ENCODE peak calls at places on chromosomes 12 and 14, in eight cellular contexts. One of them, this sample, is unnamed. For H3K27me3, the result is how much of the 10 kb centered on the place peaks cover.

GRCh38 chr12:54371328-54372112 is 7.2 kb upstream of the GPR84 start:
- DNase-seq in spleen: no peak
- DNase-seq in HCT116: no peak
- DNase-seq in breast epithelium: no peak
- DNase-seq in endothelial cell of umbilical vein: peak
- DNase-seq in stomach: no peak
- DNase-seq in prostate gland: no peak
- DNase-seq in suprapubic skin: peak
- DNase-seq in this sample: no peak

GRCh38 chr14:31492759-31493498 is 5.1 kb upstream of the GPR33 start:
- DNase-seq in spleen: no peak
- DNase-seq in HCT116: no peak
- DNase-seq in breast epithelium: no peak
- DNase-seq in endothelial cell of umbilical vein: no peak
- DNase-seq in stomach: no peak
- DNase-seq in prostate gland: no peak
- DNase-seq in suprapubic skin: no peak
- DNase-seq in this sample: no peak

GRCh38 chr14:105168496-105168978 is at the start of gene JAG2:
- DNase-seq in spleen: no peak
- DNase-seq in HCT116: no peak
- DNase-seq in breast epithelium: no peak
- DNase-seq in endothelial cell of umbilical vein: peak
- DNase-seq in stomach: peak
- DNase-seq in prostate gland: peak
- DNase-seq in suprapubic skin: no peak
- DNase-seq in this sample: no peak

GRCh38 chr12:42039146-42039545 is 105.5 kb downstream of the GXYLT1 start:
- DNase-seq in spleen: no peak
- DNase-seq in HCT116: peak
- DNase-seq in breast epithelium: no peak
- DNase-seq in endothelial cell of umbilical vein: peak
- DNase-seq in stomach: no peak
- DNase-seq in prostate gland: no peak
- DNase-seq in suprapubic skin: no peak
- DNase-seq in this sample: no peak

GRCh38 chr14:39547845-39548244 is 115.6 kb upstream of the FBXO33 start:
- DNase-seq in spleen: no peak
- DNase-seq in HCT116: no peak
- DNase-seq in breast epithelium: no peak
- DNase-seq in endothelial cell of umbilical vein: no peak
- DNase-seq in stomach: no peak
- DNase-seq in prostate gland: no peak
- DNase-seq in suprapubic skin: no peak
- DNase-seq in this sample: no peak

GRCh38 chr12:5567021-5567744 is 135.3 kb downstream of the NTF3 start:
- DNase-seq in spleen: no peak
- DNase-seq in HCT116: no peak
- DNase-seq in breast epithelium: no peak
- DNase-seq in endothelial cell of umbilical vein: no peak
- DNase-seq in stomach: no peak
- DNase-seq in prostate gland: no peak
- DNase-seq in suprapubic skin: no peak
- DNase-seq in this sample: no peak

GRCh38 chr12:116607039-116607438 is 47.9 kb downstream of the MAP1LC3B2 start:
- DNase-seq in spleen: no peak
- DNase-seq in HCT116: no peak
- DNase-seq in breast epithelium: no peak
- DNase-seq in endothelial cell of umbilical vein: no peak
- DNase-seq in stomach: no peak
- DNase-seq in prostate gland: no peak
- DNase-seq in suprapubic skin: no peak
- DNase-seq in this sample: no peak

GRCh38 chr12:68420225-68421008 is 88.3 kb upstream of the MDM1 start:
- DNase-seq in spleen: no peak
- DNase-seq in HCT116: no peak
- DNase-seq in breast epithelium: no peak
- DNase-seq in endothelial cell of umbilical vein: peak
- DNase-seq in stomach: no peak
- DNase-seq in prostate gland: no peak
- DNase-seq in suprapubic skin: no peak
- DNase-seq in this sample: no peak

GRCh38 chr12:116135209-116135930 is 142.1 kb downstream of the MED13L start:
- DNase-seq in spleen: no peak
- DNase-seq in HCT116: peak
- DNase-seq in breast epithelium: no peak
- DNase-seq in endothelial cell of umbilical vein: peak
- DNase-seq in stomach: no peak
- DNase-seq in prostate gland: no peak
- DNase-seq in suprapubic skin: no peak
- DNase-seq in this sample: no peak

GRCh38 chr12:10739157-10740118 is 16.3 kb upstream of the YBX3 start:
- DNase-seq in spleen: no peak
- DNase-seq in HCT116: no peak
- DNase-seq in breast epithelium: no peak
- DNase-seq in endothelial cell of umbilical vein: no peak
- DNase-seq in stomach: no peak
- DNase-seq in prostate gland: no peak
- DNase-seq in suprapubic skin: no peak
- DNase-seq in this sample: no peak

GRCh38 chr12:69157023-69157655 is 82.2 kb upstream of the CPSF6 start:
- DNase-seq in spleen: peak
- DNase-seq in HCT116: peak
- DNase-seq in breast epithelium: peak
- DNase-seq in endothelial cell of umbilical vein: peak
- DNase-seq in stomach: peak
- DNase-seq in prostate gland: peak
- DNase-seq in suprapubic skin: peak
- DNase-seq in this sample: peak

GRCh38 chr14:30194769-30195168 is 267.1 kb upstream of the PRKD1 start:
- DNase-seq in spleen: no peak
- DNase-seq in HCT116: no peak
- DNase-seq in breast epithelium: no peak
- DNase-seq in endothelial cell of umbilical vein: no peak
- DNase-seq in stomach: no peak
- DNase-seq in prostate gland: no peak
- DNase-seq in suprapubic skin: no peak
- DNase-seq in this sample: no peak

GRCh38 chr14:95533822-95534221 is 1.0 kb upstream of the GLRX5 start:
- DNase-seq in spleen: peak
- DNase-seq in HCT116: no peak
- DNase-seq in breast epithelium: no peak
- DNase-seq in endothelial cell of umbilical vein: no peak
- DNase-seq in stomach: no peak
- DNase-seq in prostate gland: no peak
- DNase-seq in suprapubic skin: no peak
- DNase-seq in this sample: no peak

GRCh38 chr12:118946256-118946655 is 35.1 kb upstream of the SRRM4 start:
- DNase-seq in spleen: no peak
- DNase-seq in HCT116: no peak
- DNase-seq in breast epithelium: no peak
- DNase-seq in endothelial cell of umbilical vein: no peak
- DNase-seq in stomach: no peak
- DNase-seq in prostate gland: no peak
- DNase-seq in suprapubic skin: no peak
- DNase-seq in this sample: no peak

GRCh38 chr12:70692681-70693288 is 55.6 kb upstream of the PTPRB start:
- DNase-seq in spleen: no peak
- DNase-seq in HCT116: peak
- DNase-seq in breast epithelium: no peak
- DNase-seq in endothelial cell of umbilical vein: peak
- DNase-seq in stomach: no peak
- DNase-seq in prostate gland: no peak
- DNase-seq in suprapubic skin: no peak
- DNase-seq in this sample: no peak

GRCh38 chr14:60722163-60722835 is 1.9 kb downstream of the SIX4 start:
- DNase-seq in spleen: peak
- DNase-seq in HCT116: no peak
- DNase-seq in breast epithelium: no peak
- DNase-seq in endothelial cell of umbilical vein: peak
- DNase-seq in stomach: peak
- DNase-seq in prostate gland: peak
- DNase-seq in suprapubic skin: no peak
- DNase-seq in this sample: no peak

GRCh38 chr12:53729659-53730058 is 2.4 kb upstream of the CALCOCO1 start:
- DNase-seq in spleen: no peak
- DNase-seq in HCT116: no peak
- DNase-seq in breast epithelium: no peak
- DNase-seq in endothelial cell of umbilical vein: no peak
- DNase-seq in stomach: no peak
- DNase-seq in prostate gland: no peak
- DNase-seq in suprapubic skin: no peak
- DNase-seq in this sample: no peak

DNA sequence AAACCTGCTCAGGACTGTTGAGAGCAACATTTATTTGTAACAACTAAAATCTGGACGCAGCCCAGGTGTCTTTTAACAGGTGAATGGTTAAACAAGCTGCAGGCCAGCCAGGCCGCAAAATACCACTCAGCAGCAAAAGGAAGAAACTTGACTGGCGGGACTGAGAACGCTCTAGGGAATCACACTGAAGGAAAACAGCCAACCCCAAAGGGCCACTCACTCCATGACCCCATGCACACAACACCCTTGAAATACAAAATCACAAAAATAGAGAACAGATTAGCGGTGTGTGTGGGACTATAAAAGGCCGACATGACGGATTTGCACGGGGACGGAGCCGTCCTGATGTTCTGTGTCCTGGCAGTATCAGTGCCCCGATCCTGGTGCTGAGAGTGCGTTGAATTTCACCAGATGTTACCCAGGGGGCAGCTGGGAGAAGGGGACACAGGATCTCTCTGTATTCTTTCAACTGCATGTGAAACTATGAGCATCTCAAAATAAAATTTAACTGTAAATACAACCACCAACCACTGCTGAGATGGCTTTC is 23.0 kb downstream of the VPS37B start:
- DNase-seq in spleen: peak
- DNase-seq in HCT116: no peak
- DNase-seq in breast epithelium: no peak
- DNase-seq in endothelial cell of umbilical vein: no peak
- DNase-seq in stomach: peak
- DNase-seq in prostate gland: no peak
- DNase-seq in suprapubic skin: no peak
- DNase-seq in this sample: no peak
- H3K27me3 ChIP-seq in spleen: under half
- H3K27me3 ChIP-seq in HCT116: under half
- H3K27me3 ChIP-seq in breast epithelium: under half
- H3K27me3 ChIP-seq in endothelial cell of umbilical vein: under half
- H3K27me3 ChIP-seq in stomach: under half
- H3K27me3 ChIP-seq in prostate gland: under half
- H3K27me3 ChIP-seq in suprapubic skin: under half
- H3K27me3 ChIP-seq in this sample: under half

DNA sequence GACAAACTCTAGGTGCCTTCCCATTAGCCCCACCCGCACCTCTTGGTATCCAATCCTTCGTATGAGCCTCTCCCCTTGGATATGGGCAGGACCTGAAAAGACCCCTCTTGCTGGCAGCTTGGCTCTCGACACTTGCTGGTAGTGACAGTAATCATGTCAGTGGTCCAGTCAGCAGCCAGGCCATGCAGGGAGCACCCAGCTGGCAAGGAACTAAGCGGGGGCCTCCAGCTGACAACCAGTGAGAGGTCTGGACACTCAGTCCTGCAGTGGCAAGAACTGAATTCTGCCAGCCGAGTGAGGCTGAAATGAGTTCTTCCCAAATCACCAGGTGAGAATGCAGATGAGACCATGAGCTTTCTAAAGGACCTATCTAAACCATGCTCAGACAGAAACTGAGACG is 46.4 kb downstream of the SINHCAF start:
- DNase-seq in spleen: peak
- DNase-seq in HCT116: no peak
- DNase-seq in breast epithelium: no peak
- DNase-seq in endothelial cell of umbilical vein: no peak
- DNase-seq in stomach: no peak
- DNase-seq in prostate gland: no peak
- DNase-seq in suprapubic skin: no peak
- DNase-seq in this sample: no peak
- TF ChIP-seq POLR2A in spleen: no peak
- TF ChIP-seq POLR2A in HCT116: no peak
- TF ChIP-seq POLR2A in breast epithelium: no peak
- TF ChIP-seq POLR2A in endothelial cell of umbilical vein: no peak
- TF ChIP-seq POLR2A in stomach: no peak
- TF ChIP-seq POLR2A in prostate gland: no peak
- TF ChIP-seq POLR2A in suprapubic skin: no peak
- TF ChIP-seq POLR2A in this sample: no peak

DNA sequence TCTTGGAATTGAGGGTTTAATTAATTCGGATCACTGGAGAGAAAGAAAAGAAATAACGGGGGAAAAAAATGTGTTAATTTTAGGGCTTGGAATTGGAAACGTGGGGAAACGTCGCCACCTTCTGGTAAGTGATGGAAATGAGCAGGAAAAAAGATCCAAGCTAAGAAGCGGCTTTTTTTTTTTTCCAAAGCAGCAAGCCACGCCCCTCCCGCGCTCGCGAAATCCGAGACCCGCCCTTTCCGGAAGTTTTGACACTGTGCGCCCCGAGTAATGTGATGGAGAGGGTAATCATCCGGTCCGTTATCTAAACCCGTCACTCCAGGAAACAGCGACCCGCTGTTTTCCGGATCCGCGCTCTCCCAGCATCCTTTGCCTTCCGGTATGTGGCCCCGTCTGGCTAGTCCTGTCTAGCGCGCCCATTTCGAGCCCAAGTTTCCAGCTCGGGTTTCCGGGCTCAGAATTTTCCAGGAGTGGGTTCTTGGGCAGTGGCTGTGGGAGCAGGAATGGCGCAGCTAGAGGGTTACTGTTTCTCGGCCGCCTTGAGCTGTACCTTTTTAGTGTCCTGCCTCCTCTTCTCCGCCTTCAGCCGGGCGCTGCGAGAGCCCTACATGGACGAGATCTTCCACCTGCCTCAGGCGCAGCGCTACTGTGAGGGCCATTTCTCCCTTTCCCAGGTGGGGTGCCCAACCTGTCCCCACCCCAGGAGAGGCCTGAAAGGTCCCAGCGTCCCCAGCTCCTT is at the start of gene ALG10B:
- DNase-seq in spleen: peak
- DNase-seq in HCT116: peak
- DNase-seq in breast epithelium: peak
- DNase-seq in endothelial cell of umbilical vein: peak
- DNase-seq in stomach: peak
- DNase-seq in prostate gland: peak
- DNase-seq in suprapubic skin: peak
- DNase-seq in this sample: peak
- TF ChIP-seq POLR2AphosphoS5 in spleen: peak
- TF ChIP-seq POLR2AphosphoS5 in HCT116: peak
- TF ChIP-seq POLR2AphosphoS5 in breast epithelium: no peak
- TF ChIP-seq POLR2AphosphoS5 in endothelial cell of umbilical vein: peak
- TF ChIP-seq POLR2AphosphoS5 in stomach: no peak
- TF ChIP-seq POLR2AphosphoS5 in prostate gland: peak
- TF ChIP-seq POLR2AphosphoS5 in suprapubic skin: no peak
- TF ChIP-seq POLR2AphosphoS5 in this sample: peak

GRCh38 chr14:100785626-100786025 is 40.3 kb upstream of the MEG3 start:
- DNase-seq in spleen: peak
- DNase-seq in HCT116: no peak
- DNase-seq in breast epithelium: no peak
- DNase-seq in endothelial cell of umbilical vein: no peak
- DNase-seq in stomach: no peak
- DNase-seq in prostate gland: no peak
- DNase-seq in suprapubic skin: no peak
- DNase-seq in this sample: no peak
- H3K27me3 ChIP-seq in spleen: under half
- H3K27me3 ChIP-seq in HCT116: under half
- H3K27me3 ChIP-seq in breast epithelium: under half
- H3K27me3 ChIP-seq in endothelial cell of umbilical vein: under half
- H3K27me3 ChIP-seq in stomach: under half
- H3K27me3 ChIP-seq in prostate gland: under half
- H3K27me3 ChIP-seq in suprapubic skin: under half
- H3K27me3 ChIP-seq in this sample: under half

GRCh38 chr12:20830456-20830855 is 20.0 kb downstream of the SLCO1B3 start:
- DNase-seq in spleen: no peak
- DNase-seq in HCT116: no peak
- DNase-seq in breast epithelium: no peak
- DNase-seq in endothelial cell of umbilical vein: no peak
- DNase-seq in stomach: no peak
- DNase-seq in prostate gland: peak
- DNase-seq in suprapubic skin: no peak
- DNase-seq in this sample: no peak
- TF ChIP-seq POLR2A in spleen: no peak
- TF ChIP-seq POLR2A in HCT116: no peak
- TF ChIP-seq POLR2A in breast epithelium: no peak
- TF ChIP-seq POLR2A in endothelial cell of umbilical vein: no peak
- TF ChIP-seq POLR2A in stomach: no peak
- TF ChIP-seq POLR2A in prostate gland: no peak
- TF ChIP-seq POLR2A in suprapubic skin: no peak
- TF ChIP-seq POLR2A in this sample: no peak

This sample was measured in esophagus muscularis mucosa.